ENCODE peak calls at places on chromosomes 12 and 14, in six cellular contexts. One of them, this sample, is unnamed.
A peak's percentile ranks its signal among the peaks of the same experiment; 100 is the strongest.

GRCh38 chr14:106875503-106875902 is 1349.1 kb downstream of the TMEM121 start:
- DNase-seq in GM10248: peak; percentile 34
- DNase-seq in choroid plexus epithelial cell: no peak
- DNase-seq in transverse colon: peak; percentile 51
- DNase-seq in cardiac muscle cell: no peak
- DNase-seq in mesothelial cell of epicardium: no peak
- DNase-seq in this sample: no peak

GRCh38 chr14:95248422-95248821 is 71.3 kb downstream of the CLMN start:
- DNase-seq in GM10248: no peak
- DNase-seq in choroid plexus epithelial cell: no peak
- DNase-seq in transverse colon: no peak
- DNase-seq in cardiac muscle cell: no peak
- DNase-seq in mesothelial cell of epicardium: no peak
- DNase-seq in this sample: no peak

GRCh38 chr12:126874427-126875026 is 1392.4 kb upstream of the TMEM132C start:
- DNase-seq in GM10248: peak; percentile 63
- DNase-seq in choroid plexus epithelial cell: peak; percentile 4
- DNase-seq in transverse colon: peak; percentile 62
- DNase-seq in cardiac muscle cell: peak; percentile 3
- DNase-seq in mesothelial cell of epicardium: peak; percentile 51
- DNase-seq in this sample: peak; percentile 67

GRCh38 chr14:100155049-100155621 is 4.3 kb downstream of the DEGS2 start:
- DNase-seq in GM10248: no peak
- DNase-seq in choroid plexus epithelial cell: peak; percentile 33
- DNase-seq in transverse colon: peak; percentile 63
- DNase-seq in cardiac muscle cell: peak; percentile 25
- DNase-seq in mesothelial cell of epicardium: no peak
- DNase-seq in this sample: no peak

GRCh38 chr12:71441350-71441748 is 1.8 kb downstream of the LGR5 start:
- DNase-seq in GM10248: no peak
- DNase-seq in choroid plexus epithelial cell: no peak
- DNase-seq in transverse colon: no peak
- DNase-seq in cardiac muscle cell: no peak
- DNase-seq in mesothelial cell of epicardium: no peak
- DNase-seq in this sample: no peak

GRCh38 chr12:14756331-14757143 is 46.7 kb downstream of the WBP11 start:
- DNase-seq in GM10248: no peak
- DNase-seq in choroid plexus epithelial cell: peak; percentile 34
- DNase-seq in transverse colon: no peak
- DNase-seq in cardiac muscle cell: no peak
- DNase-seq in mesothelial cell of epicardium: no peak
- DNase-seq in this sample: no peak

GRCh38 chr14:74400328-74400727 is 25.7 kb downstream of the SYNDIG1L start:
- DNase-seq in GM10248: no peak
- DNase-seq in choroid plexus epithelial cell: peak; percentile 38
- DNase-seq in transverse colon: no peak
- DNase-seq in cardiac muscle cell: peak; percentile 25
- DNase-seq in mesothelial cell of epicardium: no peak
- DNase-seq in this sample: no peak

GRCh38 chr14:104895786-104896642 is 28.7 kb upstream of the PLD4 start:
- DNase-seq in GM10248: no peak
- DNase-seq in choroid plexus epithelial cell: no peak
- DNase-seq in transverse colon: peak; percentile 11
- DNase-seq in cardiac muscle cell: no peak
- DNase-seq in mesothelial cell of epicardium: peak; percentile 16
- DNase-seq in this sample: peak; percentile 26

GRCh38 chr12:85260904-85261303 is 19.1 kb upstream of the ALX1 start:
- DNase-seq in GM10248: no peak
- DNase-seq in choroid plexus epithelial cell: peak; percentile 8
- DNase-seq in transverse colon: no peak
- DNase-seq in cardiac muscle cell: no peak
- DNase-seq in mesothelial cell of epicardium: no peak
- DNase-seq in this sample: no peak

GRCh38 chr14:52012635-52013034 is 23.3 kb downstream of the RTRAF start:
- DNase-seq in GM10248: no peak
- DNase-seq in choroid plexus epithelial cell: peak; percentile 92
- DNase-seq in transverse colon: no peak
- DNase-seq in cardiac muscle cell: peak; percentile 93
- DNase-seq in mesothelial cell of epicardium: no peak
- DNase-seq in this sample: no peak

GRCh38 chr14:52596861-52597260 is 44.2 kb downstream of the GPR137C start:
- DNase-seq in GM10248: no peak
- DNase-seq in choroid plexus epithelial cell: no peak
- DNase-seq in transverse colon: no peak
- DNase-seq in cardiac muscle cell: no peak
- DNase-seq in mesothelial cell of epicardium: no peak
- DNase-seq in this sample: no peak

GRCh38 chr14:58637391-58638230 is at the start of gene DACT1:
- DNase-seq in GM10248: peak; percentile 68
- DNase-seq in choroid plexus epithelial cell: peak; percentile 86
- DNase-seq in transverse colon: peak; percentile 50
- DNase-seq in cardiac muscle cell: peak; percentile 86
- DNase-seq in mesothelial cell of epicardium: peak; percentile 63
- DNase-seq in this sample: peak; percentile 82

GRCh38 chr14:34024768-34025144 is 73.9 kb upstream of the EGLN3 start:
- DNase-seq in GM10248: no peak
- DNase-seq in choroid plexus epithelial cell: no peak
- DNase-seq in transverse colon: no peak
- DNase-seq in cardiac muscle cell: no peak
- DNase-seq in mesothelial cell of epicardium: no peak
- DNase-seq in this sample: no peak

GRCh38 chr14:103334644-103335603 is 887 bp downstream of the EIF5 start:
- DNase-seq in GM10248: peak; percentile 71
- DNase-seq in choroid plexus epithelial cell: peak; percentile 76
- DNase-seq in transverse colon: peak; percentile 84
- DNase-seq in cardiac muscle cell: peak; percentile 68
- DNase-seq in mesothelial cell of epicardium: peak; percentile 45
- DNase-seq in this sample: peak; percentile 80

GRCh38 chr12:47717443-47718193 is 7.7 kb downstream of the ENDOU start:
- DNase-seq in GM10248: peak; percentile 74
- DNase-seq in choroid plexus epithelial cell: peak; percentile 92
- DNase-seq in transverse colon: peak; percentile 83
- DNase-seq in cardiac muscle cell: peak; percentile 93
- DNase-seq in mesothelial cell of epicardium: peak; percentile 52
- DNase-seq in this sample: peak; percentile 64

GRCh38 chr12:19390208-19390607 is 49.1 kb upstream of the AEBP2 start:
- DNase-seq in GM10248: no peak
- DNase-seq in choroid plexus epithelial cell: no peak
- DNase-seq in transverse colon: no peak
- DNase-seq in cardiac muscle cell: no peak
- DNase-seq in mesothelial cell of epicardium: no peak
- DNase-seq in this sample: no peak

GRCh38 chr12:120825337-120825736 is 78.8 kb downstream of the SPPL3 start:
- DNase-seq in GM10248: no peak
- DNase-seq in choroid plexus epithelial cell: no peak
- DNase-seq in transverse colon: no peak
- DNase-seq in cardiac muscle cell: no peak
- DNase-seq in mesothelial cell of epicardium: no peak
- DNase-seq in this sample: no peak

GRCh38 chr12:57262126-57262822 is 11.3 kb upstream of the STAC3 start:
- DNase-seq in GM10248: no peak
- DNase-seq in choroid plexus epithelial cell: no peak
- DNase-seq in transverse colon: no peak
- DNase-seq in cardiac muscle cell: no peak
- DNase-seq in mesothelial cell of epicardium: no peak
- DNase-seq in this sample: no peak

GRCh38 chr12:118983147-118983824 is 1.9 kb downstream of the SRRM4 start:
- DNase-seq in GM10248: no peak
- DNase-seq in choroid plexus epithelial cell: no peak
- DNase-seq in transverse colon: no peak
- DNase-seq in cardiac muscle cell: no peak
- DNase-seq in mesothelial cell of epicardium: no peak
- DNase-seq in this sample: no peak

GRCh38 chr14:100714205-100714781 is 12.4 kb upstream of the DLK1 start:
- DNase-seq in GM10248: no peak
- DNase-seq in choroid plexus epithelial cell: no peak
- DNase-seq in transverse colon: no peak
- DNase-seq in cardiac muscle cell: no peak
- DNase-seq in mesothelial cell of epicardium: no peak
- DNase-seq in this sample: no peak

GRCh38 chr12:90858261-90858660 is 96.7 kb downstream of the CCER1 start:
- DNase-seq in GM10248: no peak
- DNase-seq in choroid plexus epithelial cell: peak; percentile 4
- DNase-seq in transverse colon: peak; percentile 34
- DNase-seq in cardiac muscle cell: peak; percentile 61
- DNase-seq in mesothelial cell of epicardium: no peak
- DNase-seq in this sample: no peak

GRCh38 chr14:96928779-96929380 is 131.7 kb downstream of the VRK1 start:
- DNase-seq in GM10248: no peak
- DNase-seq in choroid plexus epithelial cell: no peak
- DNase-seq in transverse colon: no peak
- DNase-seq in cardiac muscle cell: no peak
- DNase-seq in mesothelial cell of epicardium: no peak
- DNase-seq in this sample: no peak

GRCh38 chr14:65255583-65256443 is 153.5 kb upstream of the MAX start:
- DNase-seq in GM10248: no peak
- DNase-seq in choroid plexus epithelial cell: peak; percentile 48
- DNase-seq in transverse colon: peak; percentile 88
- DNase-seq in cardiac muscle cell: no peak
- DNase-seq in mesothelial cell of epicardium: peak; percentile 77
- DNase-seq in this sample: no peak

GRCh38 chr14:56207626-56208297 is 89.6 kb downstream of the PELI2 start:
- DNase-seq in GM10248: no peak
- DNase-seq in choroid plexus epithelial cell: no peak
- DNase-seq in transverse colon: peak; percentile 33
- DNase-seq in cardiac muscle cell: no peak
- DNase-seq in mesothelial cell of epicardium: no peak
- DNase-seq in this sample: no peak

GRCh38 chr14:53055003-53055402 is 98.1 kb downstream of the DDHD1 start:
- DNase-seq in GM10248: peak; percentile 30
- DNase-seq in choroid plexus epithelial cell: peak; percentile 83
- DNase-seq in transverse colon: no peak
- DNase-seq in cardiac muscle cell: peak; percentile 73
- DNase-seq in mesothelial cell of epicardium: no peak
- DNase-seq in this sample: peak; percentile 41

GRCh38 chr12:110667671-110668070 is 21.2 kb downstream of the HVCN1 start:
- DNase-seq in GM10248: no peak
- DNase-seq in choroid plexus epithelial cell: no peak
- DNase-seq in transverse colon: no peak
- DNase-seq in cardiac muscle cell: no peak
- DNase-seq in mesothelial cell of epicardium: no peak
- DNase-seq in this sample: no peak

GRCh38 chr12:46071769-46072624 is 81.6 kb upstream of the SCAF11 start:
- DNase-seq in GM10248: peak; percentile 68
- DNase-seq in choroid plexus epithelial cell: peak; percentile 86
- DNase-seq in transverse colon: peak; percentile 83
- DNase-seq in cardiac muscle cell: peak; percentile 86
- DNase-seq in mesothelial cell of epicardium: peak; percentile 30
- DNase-seq in this sample: peak; percentile 52

GRCh38 chr12:132766380-132767085 is 4.9 kb upstream of the ANKLE2 start:
- DNase-seq in GM10248: no peak
- DNase-seq in choroid plexus epithelial cell: no peak
- DNase-seq in transverse colon: peak; percentile 36
- DNase-seq in cardiac muscle cell: peak; percentile 68
- DNase-seq in mesothelial cell of epicardium: no peak
- DNase-seq in this sample: no peak

GRCh38 chr12:122032570-122032969 is 10.9 kb downstream of the BCL7A start:
- DNase-seq in GM10248: no peak
- DNase-seq in choroid plexus epithelial cell: no peak
- DNase-seq in transverse colon: no peak
- DNase-seq in cardiac muscle cell: no peak
- DNase-seq in mesothelial cell of epicardium: no peak
- DNase-seq in this sample: no peak

GRCh38 chr12:116302200-116303075 is 24.9 kb upstream of the MED13L start:
- DNase-seq in GM10248: no peak
- DNase-seq in choroid plexus epithelial cell: no peak
- DNase-seq in transverse colon: no peak
- DNase-seq in cardiac muscle cell: no peak
- DNase-seq in mesothelial cell of epicardium: no peak
- DNase-seq in this sample: no peak

GRCh38 chr14:93231129-93231979 is 24.3 kb downstream of the UBR7 start:
- DNase-seq in GM10248: peak; percentile 39
- DNase-seq in choroid plexus epithelial cell: peak; percentile 61
- DNase-seq in transverse colon: no peak
- DNase-seq in cardiac muscle cell: peak; percentile 59
- DNase-seq in mesothelial cell of epicardium: no peak
- DNase-seq in this sample: peak; percentile 40

GRCh38 chr12:113310489-113310888 is 24.4 kb downstream of the SLC8B1 start:
- DNase-seq in GM10248: no peak
- DNase-seq in choroid plexus epithelial cell: peak; percentile 42
- DNase-seq in transverse colon: no peak
- DNase-seq in cardiac muscle cell: no peak
- DNase-seq in mesothelial cell of epicardium: no peak
- DNase-seq in this sample: no peak
- TF ChIP-seq CTCF in GM10248: no peak
- TF ChIP-seq CTCF in choroid plexus epithelial cell: peak; percentile 25
- TF ChIP-seq CTCF in transverse colon: no peak
- TF ChIP-seq CTCF in cardiac muscle cell: peak; percentile 10
- TF ChIP-seq CTCF in mesothelial cell of epicardium: no peak
- TF ChIP-seq CTCF in this sample: peak; percentile 22

GRCh38 chr12:88782357-88782756 is 202.1 kb upstream of the KITLG start:
- DNase-seq in GM10248: no peak
- DNase-seq in choroid plexus epithelial cell: no peak
- DNase-seq in transverse colon: no peak
- DNase-seq in cardiac muscle cell: no peak
- DNase-seq in mesothelial cell of epicardium: no peak
- DNase-seq in this sample: no peak

GRCh38 chr12:88784166-88784565 is 203.9 kb upstream of the KITLG start:
- DNase-seq in GM10248: no peak
- DNase-seq in choroid plexus epithelial cell: peak; percentile 11
- DNase-seq in transverse colon: no peak
- DNase-seq in cardiac muscle cell: no peak
- DNase-seq in mesothelial cell of epicardium: no peak
- DNase-seq in this sample: no peak

GRCh38 chr12:88781909-88782308 is 201.6 kb upstream of the KITLG start:
- DNase-seq in GM10248: no peak
- DNase-seq in choroid plexus epithelial cell: peak; percentile 16
- DNase-seq in transverse colon: no peak
- DNase-seq in cardiac muscle cell: no peak
- DNase-seq in mesothelial cell of epicardium: no peak
- DNase-seq in this sample: no peak
- TF ChIP-seq CTCF in GM10248: no peak
- TF ChIP-seq CTCF in choroid plexus epithelial cell: no peak
- TF ChIP-seq CTCF in transverse colon: no peak
- TF ChIP-seq CTCF in cardiac muscle cell: no peak
- TF ChIP-seq CTCF in mesothelial cell of epicardium: no peak
- TF ChIP-seq CTCF in this sample: no peak

GRCh38 chr14:101972126-101972785 is 7.9 kb downstream of the DYNC1H1 start:
- DNase-seq in GM10248: no peak
- DNase-seq in choroid plexus epithelial cell: peak; percentile 99
- DNase-seq in transverse colon: peak; percentile 83
- DNase-seq in cardiac muscle cell: peak; percentile 99
- DNase-seq in mesothelial cell of epicardium: no peak
- DNase-seq in this sample: no peak
- TF ChIP-seq CTCF in GM10248: no peak
- TF ChIP-seq CTCF in choroid plexus epithelial cell: no peak
- TF ChIP-seq CTCF in transverse colon: no peak
- TF ChIP-seq CTCF in cardiac muscle cell: no peak
- TF ChIP-seq CTCF in mesothelial cell of epicardium: no peak
- TF ChIP-seq CTCF in this sample: no peak

DNA sequence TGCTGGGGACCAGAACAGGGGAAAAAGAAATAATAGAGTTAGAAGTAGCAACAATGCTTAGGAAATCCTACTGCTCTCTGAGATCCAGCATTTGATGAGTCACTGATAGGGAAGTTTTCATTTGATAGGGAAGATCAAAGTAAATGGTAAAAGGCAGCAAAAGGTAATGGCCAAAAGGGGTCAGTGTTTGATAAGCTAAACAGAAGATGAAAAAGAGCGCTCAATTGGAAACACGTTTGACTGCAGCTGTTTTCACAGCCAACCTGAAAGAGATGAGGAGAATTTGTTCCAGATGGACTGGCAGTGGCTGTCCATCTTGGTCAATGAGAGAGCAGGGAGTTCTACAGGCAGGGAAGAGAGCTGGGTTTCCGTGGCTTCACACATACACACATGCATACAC is 264.2 kb downstream of the TMEM132C start:
- DNase-seq in GM10248: no peak
- DNase-seq in choroid plexus epithelial cell: no peak
- DNase-seq in transverse colon: no peak
- DNase-seq in cardiac muscle cell: no peak
- DNase-seq in mesothelial cell of epicardium: no peak
- DNase-seq in this sample: no peak
- TF ChIP-seq CTCF in GM10248: peak; percentile 17
- TF ChIP-seq CTCF in choroid plexus epithelial cell: no peak
- TF ChIP-seq CTCF in transverse colon: peak; percentile 40
- TF ChIP-seq CTCF in cardiac muscle cell: no peak
- TF ChIP-seq CTCF in mesothelial cell of epicardium: no peak
- TF ChIP-seq CTCF in this sample: no peak